ENCODE peak calls at places on chromosome 15, in four cellular contexts. T, E, U and L are unnamed samples.

GRCh38 chr15:25372298-25372697 is 66.5 kb downstream of the UBE3A start:
- DNase-seq in T (no peak), E (no peak), U (no peak), L (no peak)

GRCh38 chr15:41878355-41878699 is 15.5 kb downstream of the SPTBN5 start:
- DNase-seq in T (no peak), E (no peak), U (no peak), L (no peak)

GRCh38 chr15:96340611-96341464 is 10.3 kb downstream of the NR2F2 start:
- DNase-seq in T (no peak), E (peak; percentile 84), U (peak; percentile 80), L (no peak)

GRCh38 chr15:98891301-98891700 is 116.3 kb downstream of the PGPEP1L start:
- DNase-seq in T (no peak), E (no peak), U (no peak), L (no peak)

GRCh38 chr15:88909956-88910831 is 3.0 kb downstream of the MFGE8 start:
- DNase-seq in T (peak; percentile 50), E (no peak), U (no peak), L (no peak)

GRCh38 chr15:83698294-83698693 is 44.4 kb downstream of the ADAMTSL3 start:
- DNase-seq in T (no peak), E (no peak), U (no peak), L (no peak)

GRCh38 chr15:74173545-74174215 is at the start of gene ISLR:
- DNase-seq in T (no peak), E (no peak), U (peak; percentile 19), L (no peak)

GRCh38 chr15:100712226-100712625 is 109.8 kb downstream of the ASB7 start:
- DNase-seq in T (no peak), E (no peak), U (no peak), L (no peak)

GRCh38 chr15:89496155-89497098 is at the start of gene RHCG:
- DNase-seq in T (peak; percentile 91), E (no peak), U (peak; percentile 84), L (no peak)

GRCh38 chr15:63473999-63474809 is 30.2 kb upstream of the USP3 start:
- DNase-seq in T (no peak), E (peak; percentile 79), U (peak; percentile 55), L (no peak)

GRCh38 chr15:92277776-92278175 is 115.9 kb upstream of the ST8SIA2 start:
- DNase-seq in T (no peak), E (peak; percentile 40), U (no peak), L (no peak)

GRCh38 chr15:42282926-42283325 is 9.7 kb upstream of the TMEM87A start:
- DNase-seq in T (no peak), E (no peak), U (no peak), L (no peak)

GRCh38 chr15:92893200-92893599 is 6.9 kb upstream of the CHD2 start:
- DNase-seq in T (no peak), E (no peak), U (no peak), L (no peak)

GRCh38 chr15:86054338-86054737 is 25.3 kb upstream of the AGBL1 start:
- DNase-seq in T (no peak), E (no peak), U (no peak), L (no peak)

GRCh38 chr15:74041311-74041756 is 41.0 kb downstream of the GOLGA6A start:
- DNase-seq in T (peak; percentile 60), E (no peak), U (no peak), L (no peak)

GRCh38 chr15:51909591-51909990 is 62.0 kb downstream of the LEO1 start:
- DNase-seq in T (no peak), E (no peak), U (no peak), L (no peak)

GRCh38 chr15:99703603-99704443 is 29.4 kb downstream of the LYSMD4 start:
- DNase-seq in T (no peak), E (peak; percentile 40), U (no peak), L (no peak)

GRCh38 chr15:66841953-66842681 is 140.1 kb downstream of the SMAD6 start:
- DNase-seq in T (peak; percentile 82), E (peak; percentile 38), U (peak; percentile 67), L (no peak)

GRCh38 chr15:50235794-50236193 is 29.7 kb downstream of the HDC start:
- DNase-seq in T (no peak), E (no peak), U (no peak), L (no peak)

GRCh38 chr15:99965376-99965775 is 232.1 kb upstream of the LYSMD4 start:
- DNase-seq in T (no peak), E (no peak), U (no peak), L (no peak)

GRCh38 chr15:87877114-87877810 is 379.3 kb downstream of the NTRK3 start:
- DNase-seq in T (no peak), E (no peak), U (no peak), L (no peak)

GRCh38 chr15:80455668-80456442 is 51.7 kb downstream of the ARNT2 start:
- DNase-seq in T (peak; percentile 84), E (peak; percentile 62), U (peak; percentile 40), L (peak; percentile 68)

GRCh38 chr15:98124576-98124975 is 164.1 kb downstream of the ARRDC4 start:
- DNase-seq in T (no peak), E (no peak), U (no peak), L (no peak)

GRCh38 chr15:44726568-44727461 is 9.5 kb upstream of the TRIM69 start:
- DNase-seq in T (no peak), E (no peak), U (no peak), L (peak; percentile 85)

GRCh38 chr15:101156509-101157159 is 95.2 kb downstream of the CHSY1 start:
- DNase-seq in T (no peak), E (no peak), U (no peak), L (no peak)

GRCh38 chr15:90709278-90709677 is 7.9 kb upstream of the BLM start:
- DNase-seq in T (no peak), E (no peak), U (no peak), L (no peak)

GRCh38 chr15:52579852-52580251 is 11.0 kb upstream of the ARPP19 start:
- DNase-seq in T (no peak), E (no peak), U (no peak), L (no peak)

GRCh38 chr15:81046290-81046689 is 45.6 kb downstream of the TLNRD1 start:
- DNase-seq in T (no peak), E (no peak), U (no peak), L (no peak)

GRCh38 chr15:100692259-100692658 is 89.9 kb downstream of the ASB7 start:
- DNase-seq in T (no peak), E (no peak), U (no peak), L (no peak)

GRCh38 chr15:28273468-28273867 is 48.5 kb downstream of the HERC2 start:
- DNase-seq in T (no peak), E (no peak), U (peak; percentile 39), L (no peak)

GRCh38 chr15:101027273-101027901 is 108.2 kb downstream of the LRRK1 start:
- DNase-seq in T (no peak), E (no peak), U (no peak), L (peak; percentile 41)

GRCh38 chr15:98551936-98552562 is 96.3 kb upstream of the IGF1R start:
- DNase-seq in T (no peak), E (no peak), U (no peak), L (no peak)

GRCh38 chr15:92503889-92504288 is 110.2 kb downstream of the ST8SIA2 start:
- DNase-seq in T (no peak), E (no peak), U (no peak), L (no peak)

GRCh38 chr15:81398910-81399551 is 25.0 kb upstream of the TMC3 start:
- DNase-seq in T (no peak), E (no peak), U (no peak), L (no peak)

GRCh38 chr15:25177955-25178801 is 223.4 kb downstream of the SNRPN start:
- DNase-seq in T (peak; percentile 26), E (no peak), U (peak; percentile 5), L (peak; percentile 30)

GRCh38 chr15:38558714-38559059 is 5.9 kb downstream of the RASGRP1 start:
- DNase-seq in T (no peak), E (no peak), U (no peak), L (no peak)

GRCh38 chr15:90174140-90174891 is 26.8 kb upstream of the SEMA4B start:
- DNase-seq in T (peak; percentile 95), E (no peak), U (no peak), L (no peak)